ENCODE peak calls at places on chromosomes 1 and 21, in seven cellular contexts. K, V, R, A, O, T and Q are unnamed samples.

GRCh38 chr1:203536981-203537455 is 43.1 kb downstream of the OPTC start:
- DNase-seq in T (no peak), K (no peak), A (no peak), V (peak), O (no peak), R (no peak), Q (no peak)

GRCh38 chr1:54800899-54801759 is at the start of gene TTC22:
- DNase-seq in K (peak), R (no peak), O (peak), T (no peak), V (peak), A (peak), Q (no peak)

GRCh38 chr1:95117207-95118018 is at the start of gene TLCD4:
- DNase-seq in K (peak), A (peak), T (no peak), O (peak), V (peak), R (peak), Q (no peak)

GRCh38 chr1:41322835-41323234 is 38.4 kb upstream of the FOXO6 start:
- DNase-seq in R (peak), K (no peak), V (peak), A (no peak), T (no peak), O (no peak), Q (no peak)

GRCh38 chr1:116929961-116930592 is 20.4 kb downstream of the PTGFRN start:
- DNase-seq in V (no peak), A (no peak), T (no peak), O (no peak), K (no peak), R (no peak), Q (no peak)

GRCh38 chr1:223022641-223023473 is 120.2 kb downstream of the TLR5 start:
- DNase-seq in A (no peak), R (peak), O (no peak), T (no peak), K (no peak), V (no peak), Q (peak)

GRCh38 chr1:60922304-60922703 is 160.1 kb upstream of the NFIA start:
- DNase-seq in O (no peak), A (no peak), T (no peak), V (no peak), K (no peak), R (no peak), Q (no peak)

GRCh38 chr21:45318556-45319341 is 31.1 kb upstream of the POFUT2 start:
- DNase-seq in K (no peak), O (no peak), V (peak), A (no peak), T (no peak), R (no peak), Q (no peak)

GRCh38 chr1:36100376-36100775 is 11.7 kb downstream of the ADPRS start:
- DNase-seq in V (no peak), K (no peak), R (no peak), A (no peak), T (no peak), O (no peak), Q (no peak)

GRCh38 chr1:25562101-25562927 is 18.9 kb downstream of the LDLRAP1 start:
- DNase-seq in T (no peak), V (no peak), K (peak), A (peak), O (no peak), R (no peak), Q (no peak)

GRCh38 chr1:204145033-204145504 is 6.8 kb downstream of the ETNK2 start:
- DNase-seq in O (no peak), T (no peak), K (no peak), R (no peak), V (no peak), A (no peak), Q (no peak)

GRCh38 chr1:21042920-21043605 is 133.6 kb downstream of the EIF4G3 start:
- DNase-seq in R (no peak), V (peak), A (no peak), T (no peak), K (no peak), O (no peak), Q (no peak)

GRCh38 chr1:170402451-170403311 is 129.3 kb upstream of the GORAB start:
- DNase-seq in R (no peak), A (no peak), T (no peak), O (no peak), K (no peak), V (no peak), Q (no peak)

GRCh38 chr21:26788783-26789182 is 56.4 kb downstream of the ADAMTS1 start:
- DNase-seq in V (no peak), A (no peak), O (no peak), T (no peak), K (no peak), R (no peak), Q (no peak)

GRCh38 chr1:52904590-52905375 is 16.8 kb downstream of the ECHDC2 start:
- DNase-seq in A (peak), R (peak), O (no peak), V (peak), K (no peak), T (no peak), Q (peak)

GRCh38 chr1:235911876-235912275 is 45.2 kb upstream of the LYST start:
- DNase-seq in V (no peak), K (no peak), O (no peak), R (no peak), T (no peak), A (no peak), Q (no peak)

GRCh38 chr1:59669752-59670312 is 144.9 kb upstream of the HOOK1 start:
- DNase-seq in A (no peak), V (peak), O (no peak), T (no peak), K (no peak), R (peak), Q (no peak)

GRCh38 chr1:32040711-32041110 is 27.0 kb downstream of the KHDRBS1 start:
- DNase-seq in K (no peak), T (no peak), A (no peak), O (no peak), R (no peak), V (peak), Q (no peak)

GRCh38 chr1:38585971-38586370 is 273.6 kb downstream of the RRAGC start:
- DNase-seq in T (no peak), A (no peak), K (no peak), O (no peak), V (no peak), R (no peak), Q (no peak)

GRCh38 chr1:182833271-182833670 is 5.9 kb upstream of the DHX9 start:
- DNase-seq in V (peak), R (no peak), K (no peak), T (no peak), O (no peak), A (no peak), Q (no peak)

GRCh38 chr1:164794310-164794709 is 235.3 kb downstream of the PBX1 start:
- DNase-seq in K (no peak), V (peak), A (no peak), O (no peak), R (no peak), T (peak), Q (no peak)

GRCh38 chr1:186188736-186189135 is 186.3 kb downstream of the TPR start:
- DNase-seq in T (no peak), R (no peak), O (no peak), A (no peak), V (no peak), K (no peak), Q (no peak)

GRCh38 chr1:85599076-85599491 is 18.5 kb downstream of the CCN1 start:
- DNase-seq in T (no peak), O (no peak), K (no peak), R (no peak), A (no peak), V (no peak), Q (no peak)

GRCh38 chr1:201268604-201269151 is 14.6 kb upstream of the PKP1 start:
- DNase-seq in A (no peak), R (no peak), K (no peak), O (no peak), V (peak), T (peak), Q (no peak)